ENCODE peak calls at places on chromosomes 13 and 19, in six cellular contexts. J is body of pancreas, L is astrocyte of the cerebellum, Y is neural progenitor cell, U is epithelial cell of esophagus, T is cardiac fibroblast. Z is an unnamed sample.

GRCh38 chr19:6674868-6675305 is 4.9 kb upstream of the TNFSF14 start:
- DNase-seq in J (no peak), L (peak; percentile 22), Y (peak; percentile 62), U (peak; percentile 65), T (peak; percentile 75), Z (peak; percentile 84)

GRCh38 chr19:49073514-49074378 is 1.2 kb upstream of the KCNA7 start:
- DNase-seq in J (no peak), L (no peak), Y (peak; percentile 60), U (peak; percentile 39), T (no peak), Z (no peak)

GRCh38 chr19:28427256-28428083 is 785.5 kb downstream of the UQCRFS1 start:
- DNase-seq in J (no peak), L (no peak), Y (no peak), U (no peak), T (no peak), Z (no peak)

GRCh38 chr13:94239135-94239534 is 240.3 kb downstream of the DCT start:
- DNase-seq in J (no peak), L (no peak), Y (no peak), U (peak; percentile 16), T (peak; percentile 58), Z (no peak)

GRCh38 chr19:49616532-49616931 is 23.4 kb downstream of the RRAS start:
- DNase-seq in J (no peak), L (no peak), Y (no peak), U (no peak), T (no peak), Z (no peak)

GRCh38 chr19:15562861-15563260 is 52.2 kb upstream of the CYP4F8 start:
- DNase-seq in J (peak; percentile 16), L (no peak), Y (no peak), U (no peak), T (no peak), Z (no peak)

GRCh38 chr13:95447766-95448165 is 104.8 kb upstream of the CLDN10 start:
- DNase-seq in J (no peak), L (no peak), Y (no peak), U (no peak), T (no peak), Z (no peak)

GRCh38 chr13:68428292-68428691 is 1198.2 kb upstream of the PCDH9 start:
- DNase-seq in J (no peak), L (peak; percentile 12), Y (no peak), U (peak; percentile 22), T (no peak), Z (no peak)

GRCh38 chr13:46170687-46171086 is 11.3 kb downstream of the LCP1 start:
- DNase-seq in J (no peak), L (no peak), Y (no peak), U (no peak), T (peak; percentile 51), Z (no peak)

GRCh38 chr13:114032121-114032799 is 58.4 kb upstream of the C13orf46 start:
- DNase-seq in J (no peak), L (no peak), Y (no peak), U (no peak), T (peak; percentile 81), Z (peak; percentile 77)

GRCh38 chr13:65292488-65292901 is 1937.6 kb downstream of the PCDH9 start:
- DNase-seq in J (no peak), L (peak; percentile 59), Y (peak; percentile 40), U (peak; percentile 47), T (peak; percentile 76), Z (no peak)

GRCh38 chr19:15251010-15251748 is 18.9 kb upstream of the EPHX3 start:
- DNase-seq in J (no peak), L (no peak), Y (no peak), U (peak; percentile 17), T (peak; percentile 84), Z (no peak)

GRCh38 chr19:10620786-10621185 is 4.6 kb upstream of the SLC44A2 start:
- DNase-seq in J (no peak), L (no peak), Y (no peak), U (peak; percentile 54), T (no peak), Z (no peak)

GRCh38 chr19:39196860-39197562 is at the start of gene NCCRP1:
- DNase-seq in J (no peak), L (no peak), Y (peak; percentile 84), U (no peak), T (no peak), Z (peak; percentile 83)

GRCh38 chr19:48837081-48837524 is 812 bp upstream of the HSD17B14 start:
- DNase-seq in J (peak; percentile 31), L (no peak), Y (peak; percentile 99), U (peak; percentile 65), T (peak; percentile 85), Z (peak; percentile 97)

GRCh38 chr19:51094696-51095279 is 12.1 kb upstream of the KLK14 start:
- DNase-seq in J (peak; percentile 54), L (no peak), Y (peak; percentile 84), U (no peak), T (peak; percentile 26), Z (peak; percentile 38)

GRCh38 chr19:40704491-40705361 is 12.0 kb downstream of the COQ8B start:
- DNase-seq in J (no peak), L (no peak), Y (no peak), U (no peak), T (no peak), Z (no peak)

GRCh38 chr19:11560404-11560988 is 1.5 kb upstream of the ELOF1 start:
- DNase-seq in J (peak; percentile 44), L (peak; percentile 35), Y (peak; percentile 91), U (peak; percentile 73), T (peak; percentile 81), Z (peak; percentile 57)

GRCh38 chr13:25864116-25864515 is 187.7 kb downstream of the SHISA2 start:
- DNase-seq in J (no peak), L (no peak), Y (no peak), U (no peak), T (no peak), Z (no peak)

GRCh38 chr13:112102243-112102642 is 35.3 kb downstream of the SOX1 start:
- DNase-seq in J (no peak), L (no peak), Y (peak; percentile 28), U (no peak), T (no peak), Z (no peak)

GRCh38 chr13:79190932-79191331 is 215.1 kb downstream of the RBM26 start:
- DNase-seq in J (no peak), L (no peak), Y (no peak), U (no peak), T (no peak), Z (no peak)

DNA sequence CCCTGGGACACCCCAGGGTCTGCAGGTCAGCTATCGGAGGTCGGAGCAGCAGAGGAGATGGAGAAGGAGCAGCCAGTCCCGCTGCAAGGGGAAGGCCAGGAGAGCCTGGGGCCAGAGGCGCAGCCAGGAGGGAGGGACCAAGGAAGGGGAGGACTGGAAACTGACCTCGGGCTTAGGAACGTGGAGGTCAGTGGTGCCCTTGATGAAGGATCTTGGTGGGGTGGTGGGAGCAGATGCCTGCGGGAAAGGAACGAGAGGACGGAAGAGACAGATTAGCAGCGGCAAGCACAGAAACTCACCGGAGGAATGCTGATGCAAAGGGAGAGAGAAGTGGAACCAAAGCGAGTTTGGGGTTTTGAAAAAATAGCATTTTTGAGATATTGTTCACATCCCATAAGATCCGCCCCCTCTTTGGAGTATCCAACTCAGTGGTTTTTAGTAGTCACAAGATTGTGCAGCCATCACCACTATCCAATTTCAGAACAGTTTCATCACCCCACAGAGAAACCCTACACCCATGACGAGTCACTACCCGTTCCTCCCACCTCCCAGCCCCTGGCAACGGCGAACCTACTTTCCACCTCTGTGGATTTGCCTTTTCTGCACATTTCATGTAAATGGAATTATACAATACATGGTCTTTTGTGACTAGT is 22.1 kb downstream of the PLEKHF1 start:
- DNase-seq in J (no peak), L (peak; percentile 97), Y (no peak), U (peak; percentile 73), T (peak; percentile 96), Z (no peak)
- H3K4me3 ChIP-seq in J (no peak overlapping the region), L (peak overlapping the region; percentile 28), Y (no peak overlapping the region), U (no peak overlapping the region), T (peak overlapping the region; percentile 50), Z (no peak overlapping the region)

GRCh38 chr13:36817996-36818395 is 1.0 kb upstream of the RFXAP start:
- DNase-seq in J (no peak), L (no peak), Y (no peak), U (no peak), T (no peak), Z (no peak)
- TF ChIP-seq CTCF in J (no peak), L (no peak), Y (no peak), U (no peak), T (no peak), Z (no peak)

DNA sequence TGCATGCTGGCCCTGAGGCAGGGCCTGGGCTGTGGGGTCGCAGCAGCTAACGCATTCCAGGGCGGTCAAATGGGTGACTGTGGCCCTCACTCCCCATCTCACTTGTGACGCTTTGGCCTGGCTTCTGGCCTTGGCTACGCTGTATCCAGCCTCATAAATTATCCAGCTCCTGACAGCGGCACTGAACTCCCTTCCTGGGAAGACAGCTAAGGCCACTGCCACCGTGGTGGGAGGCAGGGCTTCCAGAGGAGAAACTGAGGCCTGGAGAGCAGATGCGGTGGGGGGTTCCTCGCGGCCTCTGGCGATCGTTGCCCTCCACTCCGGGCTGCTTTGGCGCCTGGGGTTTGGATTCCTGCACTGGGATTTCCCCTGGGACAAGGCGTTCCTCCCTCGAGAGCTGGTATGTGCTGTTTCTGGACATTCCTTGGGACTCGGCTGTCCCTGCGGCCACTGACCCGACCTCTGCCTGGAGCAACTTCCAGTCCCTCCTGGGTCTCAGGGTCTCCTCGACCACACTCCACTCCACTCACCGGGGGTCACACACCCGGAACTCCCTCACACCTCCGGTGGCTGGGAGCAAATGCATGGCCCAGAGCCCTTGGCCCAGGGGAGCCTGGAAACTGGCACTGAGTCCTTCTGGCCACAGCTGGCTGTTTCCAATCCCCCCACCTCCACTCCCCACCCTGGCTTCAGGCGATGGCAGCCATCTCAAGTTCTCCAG is 3.4 kb downstream of the TBXA2R start:
- DNase-seq in J (peak; percentile 33), L (no peak), Y (no peak), U (no peak), T (no peak), Z (no peak)
- H3K4me3 ChIP-seq in J (no peak overlapping the region), L (no peak overlapping the region), Y (no peak overlapping the region), U (no peak overlapping the region), T (no peak overlapping the region), Z (no peak overlapping the region)

GRCh38 chr13:20127563-20128458 is 33.0 kb downstream of the GJA3 start:
- DNase-seq in J (peak; percentile 75), L (no peak), Y (peak; percentile 74), U (peak; percentile 38), T (peak; percentile 56), Z (peak; percentile 94)
- TF ChIP-seq CTCF in J (peak; percentile 31), L (peak; percentile 36), Y (peak; percentile 57), U (peak; percentile 27), T (peak; percentile 26), Z (peak; percentile 19)

GRCh38 chr13:41549491-41549890 is 92.1 kb downstream of the RGCC start:
- DNase-seq in J (no peak), L (no peak), Y (no peak), U (no peak), T (no peak), Z (no peak)
- H3K4me3 ChIP-seq in J (no peak overlapping the region), L (no peak overlapping the region), Y (no peak overlapping the region), U (no peak overlapping the region), T (no peak overlapping the region), Z (no peak overlapping the region)

GRCh38 chr19:44625531-44626066 is 12.2 kb downstream of the IGSF23 start:
- DNase-seq in J (no peak), L (no peak), Y (no peak), U (no peak), T (no peak), Z (no peak)
- TF ChIP-seq CTCF in J (no peak), L (no peak), Y (no peak), U (no peak), T (no peak), Z (no peak)

GRCh38 chr13:42720858-42721219 is 60.5 kb upstream of the FAM216B start:
- DNase-seq in J (no peak), L (no peak), Y (no peak), U (no peak), T (no peak), Z (no peak)
- H3K4me3 ChIP-seq in J (no peak overlapping the region), L (no peak overlapping the region), Y (no peak overlapping the region), U (no peak overlapping the region), T (peak overlapping the region; percentile 0), Z (no peak overlapping the region)

GRCh38 chr13:37427843-37428494 is 170.6 kb downstream of the POSTN start:
- DNase-seq in J (no peak), L (no peak), Y (no peak), U (no peak), T (peak; percentile 64), Z (no peak)
- TF ChIP-seq CTCF in J (no peak), L (no peak), Y (peak; percentile 36), U (no peak), T (no peak), Z (no peak)